ENCODE peak calls at places on chromosomes 13 and 19, in eight cellular contexts. S is ascending aorta, Q is GM12865, U is body of pancreas, K is uterus, C is Peyer's patch, A is fibroblast of pulmonary artery, Y is HCT116. O is an unnamed sample.

GRCh38 chr13:99812611-99813010 is 159.0 kb downstream of the ZIC5 start:
- DNase-seq in K (no peak), Q (no peak), A (no peak), S (no peak), U (peak), Y (no peak), C (no peak), O (no peak)

GRCh38 chr19:32489971-32490370 is 84.4 kb downstream of the DPY19L3 start:
- DNase-seq in Y (no peak), A (no peak), U (no peak), K (no peak), C (no peak), Q (no peak), S (no peak), O (no peak)

GRCh38 chr19:903266-903797 is 9.7 kb downstream of the R3HDM4 start:
- DNase-seq in K (no peak), U (peak), C (no peak), Y (no peak), S (no peak), A (no peak), Q (no peak), O (no peak)

GRCh38 chr13:44304433-44304725 is 69.2 kb upstream of the SERP2 start:
- DNase-seq in Q (no peak), K (no peak), C (no peak), U (no peak), S (no peak), A (no peak), Y (no peak), O (no peak)

GRCh38 chr19:55303477-55303876 is 19.7 kb downstream of the BRSK1 start:
- DNase-seq in S (no peak), U (no peak), Y (no peak), A (no peak), K (no peak), C (no peak), Q (no peak), O (no peak)

GRCh38 chr19:12720851-12721655 is 2.7 kb downstream of the TNPO2 start:
- DNase-seq in C (peak), A (peak), Y (no peak), K (peak), U (peak), S (no peak), Q (no peak), O (no peak)

GRCh38 chr13:40624338-40624737 is 42.1 kb downstream of the FOXO1 start:
- DNase-seq in S (no peak), K (no peak), Q (no peak), C (no peak), Y (no peak), A (no peak), U (no peak), O (no peak)

GRCh38 chr13:73751290-73751689 is 382.9 kb downstream of the KLF12 start:
- DNase-seq in U (no peak), K (no peak), Y (no peak), C (no peak), A (no peak), S (no peak), Q (no peak), O (no peak)

GRCh38 chr13:45527699-45528462 is 63.1 kb downstream of the COG3 start:
- DNase-seq in Y (no peak), A (no peak), U (peak), S (no peak), K (no peak), Q (no peak), C (no peak), O (no peak)

GRCh38 chr13:36183901-36184300 is 30.5 kb downstream of the SOHLH2 start:
- DNase-seq in Y (no peak), S (no peak), C (no peak), K (no peak), Q (no peak), A (no peak), U (no peak), O (no peak)

GRCh38 chr13:95500136-95500718 is 52.3 kb upstream of the CLDN10 start:
- DNase-seq in U (no peak), A (no peak), S (no peak), K (no peak), Y (no peak), Q (no peak), C (no peak), O (no peak)
- H3K4me3 ChIP-seq in U (no peak), A (no peak), S (no peak), K (no peak), Y (no peak), Q (no peak), C (no peak), O (no peak)

GRCh38 chr19:8373867-8374813 is 10.2 kb downstream of the ANGPTL4 start:
- DNase-seq in Y (no peak), S (no peak), Q (no peak), A (no peak), C (peak), U (peak), K (no peak), O (no peak)
- TF ChIP-seq CTCF in Y (no peak), S (no peak), Q (no peak), A (no peak), C (no peak), U (no peak), K (no peak), O (peak)

GRCh38 chr19:37933965-37934364 is 27.0 kb downstream of the SIPA1L3 start:
- DNase-seq in U (peak), S (no peak), Q (no peak), C (peak), A (peak), K (no peak), Y (no peak), O (peak)

GRCh38 chr19:37929512-37929911 is 22.5 kb downstream of the SIPA1L3 start:
- DNase-seq in S (no peak), Y (no peak), C (no peak), U (no peak), A (no peak), K (no peak), Q (no peak), O (no peak)

GRCh38 chr19:37932985-37933953 is 26.3 kb downstream of the SIPA1L3 start:
- DNase-seq in Y (no peak), K (no peak), Q (peak), U (peak), A (peak), S (no peak), C (peak), O (peak)

GRCh38 chr19:37930416-37930815 is 23.4 kb downstream of the SIPA1L3 start:
- DNase-seq in K (no peak), C (no peak), U (no peak), S (no peak), A (peak), Q (no peak), Y (no peak), O (no peak)

DNA sequence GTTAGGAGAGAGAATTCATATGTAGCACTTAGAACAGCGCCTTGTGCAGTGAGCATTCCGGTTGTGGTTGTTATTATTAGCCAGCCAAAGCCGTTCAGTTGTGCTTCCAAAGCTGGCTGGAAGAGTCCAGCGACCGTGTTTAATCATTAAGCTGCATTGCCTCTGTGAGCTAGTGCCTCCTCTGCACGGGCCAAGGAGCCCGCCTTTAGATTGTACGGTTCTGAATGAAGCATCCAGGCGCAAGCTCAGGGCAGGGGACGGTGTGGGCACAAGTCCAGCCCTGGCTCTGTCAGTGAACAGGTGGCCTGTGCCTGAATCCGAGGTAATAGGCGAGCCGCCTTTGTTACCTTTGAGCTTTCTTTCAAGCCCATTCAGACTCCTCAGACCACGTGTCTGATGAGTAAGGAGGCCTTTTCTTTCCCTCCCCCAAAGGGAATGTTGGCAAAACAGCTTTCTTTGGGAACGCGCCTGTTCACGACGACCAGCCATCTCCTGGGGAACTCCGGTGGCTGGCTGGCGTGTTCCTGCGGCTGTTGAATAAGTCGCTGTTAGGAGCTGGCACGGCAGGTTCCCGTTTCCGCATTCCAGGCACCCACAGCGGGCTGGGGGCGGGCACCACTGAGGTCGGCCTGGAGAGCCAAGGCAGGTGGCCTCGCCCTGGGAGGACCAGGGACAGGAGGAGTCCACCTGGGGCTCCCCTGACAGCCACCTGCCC is 25.1 kb downstream of the SIPA1L3 start:
- DNase-seq in Q (peak), K (peak), Y (peak), A (peak), C (peak), U (peak), S (peak), O (peak)
- H3K4me3 ChIP-seq in Q (peak), K (no peak), Y (peak), A (peak), C (peak), U (no peak), S (no peak), O (peak)

DNA sequence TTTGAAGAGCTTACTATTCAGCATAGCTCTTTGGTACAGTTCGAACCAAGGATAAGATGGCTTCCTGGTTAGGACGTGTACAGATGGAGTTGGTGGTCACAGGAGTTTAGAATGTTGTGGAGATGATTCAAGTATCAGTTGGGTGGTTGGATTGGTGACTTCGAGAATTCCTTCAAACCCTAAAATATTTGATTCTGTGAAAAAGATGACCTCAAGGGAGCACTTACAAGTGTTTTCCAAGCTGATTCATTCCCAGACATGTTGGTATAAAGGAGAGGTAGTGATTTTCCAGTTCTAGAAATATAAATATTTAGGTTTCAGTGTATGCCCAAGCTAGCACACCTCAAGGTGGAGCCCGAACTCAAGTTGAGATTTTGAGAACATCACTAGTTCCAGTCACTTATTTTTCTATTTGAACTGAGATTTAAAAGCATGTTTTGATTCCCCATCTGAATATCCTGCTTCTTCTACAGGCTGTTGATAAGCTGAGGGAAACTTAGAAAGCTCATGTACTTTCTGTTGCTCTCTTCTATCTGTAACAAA is 306.1 kb downstream of the DCT start:
- DNase-seq in K (no peak), A (no peak), Y (no peak), S (no peak), U (no peak), Q (no peak), C (no peak), O (no peak)
- TF ChIP-seq CTCF in K (no peak), A (no peak), Y (no peak), S (no peak), U (no peak), Q (no peak), C (no peak), O (no peak)

GRCh38 chr19:34135401-34135800 is 36.9 kb upstream of the LSM14A start:
- DNase-seq in C (no peak), A (no peak), Y (no peak), K (no peak), Q (no peak), U (peak), S (no peak), O (no peak)
- H3K4me3 ChIP-seq in C (no peak), A (no peak), Y (peak), K (no peak), Q (peak), U (no peak), S (no peak), O (no peak)

DNA sequence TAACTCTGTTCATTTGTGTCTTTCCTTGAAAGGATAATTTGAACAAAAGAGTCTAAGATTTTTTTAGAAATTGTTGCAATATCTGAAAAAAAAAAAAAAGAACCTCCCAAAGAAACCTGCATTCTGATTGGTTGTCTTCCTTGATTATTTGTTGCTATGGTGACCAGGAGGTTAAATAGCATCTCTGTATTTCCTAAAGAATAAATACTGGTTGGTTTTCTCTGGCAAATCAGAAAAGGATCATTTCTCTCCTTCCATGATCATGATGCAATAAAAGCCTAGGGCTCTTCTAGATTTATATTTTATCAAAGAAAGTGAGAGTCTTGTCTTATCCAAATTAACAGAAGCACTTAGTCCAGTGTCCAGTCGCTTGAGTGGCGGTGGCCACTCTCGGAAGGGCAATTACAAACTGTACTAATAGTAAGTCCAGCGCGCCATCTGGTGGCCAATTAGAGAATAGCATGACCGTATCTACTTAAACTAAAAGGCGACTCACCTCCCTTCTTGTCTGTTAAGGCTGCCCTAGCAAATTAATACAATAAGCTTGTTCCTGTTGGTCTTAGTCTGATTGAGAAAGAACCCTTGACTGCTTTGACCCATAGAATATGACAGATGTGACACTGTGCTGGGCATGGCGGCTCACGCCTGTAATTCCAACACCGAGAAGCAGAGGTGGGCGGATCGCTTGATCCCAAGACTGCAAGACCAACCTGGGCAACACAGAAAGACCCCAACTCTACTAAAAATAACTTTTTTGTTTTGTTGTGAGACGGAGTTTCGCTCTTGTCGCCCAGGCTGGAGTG is 47.0 kb upstream of the PNMA8B start:
- DNase-seq in A (peak), C (peak), Q (peak), K (peak), U (peak), S (peak), Y (peak), O (peak)
- TF ChIP-seq CTCF in A (peak), C (peak), Q (peak), K (peak), U (peak), S (peak), Y (peak), O (peak)

GRCh38 chr19:28727133-28727834 is 485.7 kb downstream of the UQCRFS1 start:
- DNase-seq in Y (no peak), U (peak), K (no peak), S (no peak), Q (no peak), C (no peak), A (peak), O (peak)
- H3K4me3 ChIP-seq in Y (no peak), U (no peak), K (no peak), S (no peak), Q (no peak), C (peak), A (peak), O (no peak)

DNA sequence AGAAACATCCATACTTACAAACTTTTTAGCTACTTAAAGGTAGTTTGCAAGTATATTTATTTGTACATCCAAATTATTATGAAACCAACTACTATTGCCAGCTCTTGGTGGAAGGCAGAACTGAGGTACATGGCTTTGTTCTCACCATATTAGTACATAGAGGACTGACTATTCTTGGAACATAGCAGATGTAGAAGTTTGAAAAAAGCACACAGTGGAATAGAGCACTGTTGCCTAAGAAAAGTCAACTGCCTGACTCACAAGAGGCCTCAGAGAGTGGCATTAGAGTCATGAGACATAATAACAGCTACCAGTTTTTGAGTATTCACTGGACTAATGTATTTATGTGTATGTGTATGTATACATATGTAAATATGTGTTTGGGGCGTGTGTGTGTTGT is 8.2 kb upstream of the PCDH20 start:
- DNase-seq in Q (no peak), A (no peak), Y (no peak), K (no peak), S (no peak), C (no peak), U (no peak), O (no peak)
- TF ChIP-seq CTCF in Q (no peak), A (no peak), Y (no peak), K (no peak), S (no peak), C (no peak), U (no peak), O (no peak)

GRCh38 chr19:2540251-2540645 is 64.3 kb downstream of the GADD45B start:
- DNase-seq in Y (no peak), C (no peak), U (no peak), S (no peak), Q (no peak), K (no peak), A (no peak), O (no peak)
- H3K4me3 ChIP-seq in Y (peak), C (no peak), U (no peak), S (peak), Q (no peak), K (no peak), A (peak), O (no peak)

O was measured in kidney.